ENCODE peak calls at places on chromosome 15, in ten cellular contexts. H, Y, P, G, V, W, E, M, C and S are unnamed samples.

GRCh38 chr15:65918936-65919335 is 49.6 kb downstream of the RAB11A start:
- DNase-seq in H (no peak), Y (no peak), P (no peak), G (no peak), V (no peak), W (no peak), E (no peak), M (no peak), C (no peak), S (no peak)

GRCh38 chr15:62854420-62855084 is 188.0 kb upstream of the TPM1 start:
- DNase-seq in H (peak; percentile 40), Y (no peak), P (no peak), G (no peak), V (no peak), W (no peak), E (no peak), M (no peak), C (no peak), S (no peak)

GRCh38 chr15:33810083-33810595 is 158.2 kb upstream of the CHRM5 start:
- DNase-seq in H (no peak), Y (no peak), P (peak; percentile 16), G (no peak), V (no peak), W (no peak), E (no peak), M (no peak), C (no peak), S (no peak)

GRCh38 chr15:101490408-101490891 is 943 bp upstream of the PCSK6 start:
- DNase-seq in H (no peak), Y (no peak), P (no peak), G (no peak), V (no peak), W (no peak), E (no peak), M (no peak), C (no peak), S (no peak)

GRCh38 chr15:101578443-101578894 is 73.7 kb downstream of the TM2D3 start:
- DNase-seq in H (peak; percentile 50), Y (no peak), P (no peak), G (peak; percentile 18), V (peak; percentile 63), W (no peak), E (peak; percentile 33), M (no peak), C (peak; percentile 41), S (no peak)

GRCh38 chr15:96695426-96695825 is 364.9 kb downstream of the NR2F2 start:
- DNase-seq in H (no peak), Y (no peak), P (no peak), G (no peak), V (no peak), W (no peak), E (no peak), M (no peak), C (no peak), S (no peak)

GRCh38 chr15:71753346-71753745 is 57.0 kb upstream of the NR2E3 start:
- DNase-seq in H (no peak), Y (no peak), P (peak; percentile 48), G (no peak), V (no peak), W (peak; percentile 9), E (peak; percentile 21), M (no peak), C (no peak), S (no peak)

GRCh38 chr15:66778716-66779115 is 76.7 kb downstream of the SMAD6 start:
- DNase-seq in H (no peak), Y (no peak), P (no peak), G (no peak), V (no peak), W (no peak), E (no peak), M (no peak), C (no peak), S (no peak)

GRCh38 chr15:36430721-36431265 is 148.6 kb upstream of the CDIN1 start:
- DNase-seq in H (no peak), Y (no peak), P (peak; percentile 34), G (no peak), V (no peak), W (no peak), E (no peak), M (no peak), C (no peak), S (no peak)

GRCh38 chr15:58472821-58473581 is 41.2 kb downstream of the LIPC start:
- DNase-seq in H (no peak), Y (no peak), P (peak; percentile 53), G (no peak), V (no peak), W (no peak), E (peak; percentile 44), M (peak; percentile 20), C (no peak), S (no peak)

GRCh38 chr15:80186066-80186465 is 33.3 kb downstream of the FAH start:
- DNase-seq in H (no peak), Y (no peak), P (no peak), G (no peak), V (no peak), W (no peak), E (no peak), M (no peak), C (no peak), S (no peak)

GRCh38 chr15:80185152-80185551 is 32.4 kb downstream of the FAH start:
- DNase-seq in H (no peak), Y (no peak), P (no peak), G (no peak), V (no peak), W (no peak), E (no peak), M (no peak), C (no peak), S (no peak)

GRCh38 chr15:80183291-80183690 is 30.5 kb downstream of the FAH start:
- DNase-seq in H (no peak), Y (no peak), P (no peak), G (no peak), V (no peak), W (no peak), E (no peak), M (no peak), C (no peak), S (no peak)

GRCh38 chr15:80182611-80183210 is 29.9 kb downstream of the FAH start:
- DNase-seq in H (no peak), Y (no peak), P (peak; percentile 89), G (no peak), V (no peak), W (peak; percentile 50), E (peak; percentile 81), M (no peak), C (no peak), S (no peak)

DNA sequence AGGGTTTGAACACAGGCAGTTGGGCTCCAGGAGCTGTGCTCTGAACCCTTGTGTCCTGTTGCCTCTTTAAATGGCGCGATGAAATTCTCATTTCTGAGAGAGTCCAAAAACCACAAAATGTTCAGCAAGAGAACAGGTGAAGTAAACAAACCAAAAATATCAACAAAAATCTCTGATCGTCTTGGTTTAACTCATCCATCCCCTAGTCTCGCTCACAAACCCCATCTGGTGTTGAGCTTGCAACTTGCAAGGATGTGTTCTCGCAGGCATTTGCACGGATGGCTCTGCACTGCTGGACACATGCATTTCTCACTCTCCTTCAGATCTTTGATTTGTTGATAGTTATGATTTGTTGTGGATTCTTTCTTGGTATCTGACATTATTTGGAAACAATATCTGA is 31.1 kb downstream of the FAH start:
- DNase-seq in H (no peak), Y (no peak), P (peak; percentile 13), G (peak; percentile 20), V (no peak), W (no peak), E (peak; percentile 20), M (no peak), C (no peak), S (no peak)
- TF ChIP-seq CTCF in H (peak; percentile 18), Y (no peak), P (no peak), G (peak; percentile 45), V (no peak), W (peak; percentile 49), E (peak; percentile 20), M (no peak), C (no peak), S (no peak)

GRCh38 chr15:26892678-26893077 is 25.8 kb downstream of the GABRA5 start:
- DNase-seq in H (no peak), Y (no peak), P (no peak), G (no peak), V (no peak), W (no peak), E (no peak), M (no peak), C (no peak), S (no peak)
- TF ChIP-seq CTCF in H (no peak), Y (no peak), P (no peak), G (no peak), V (no peak), W (no peak), E (no peak), M (no peak), C (no peak), S (no peak)

GRCh38 chr15:75202251-75203016 is 752 bp downstream of the C15orf39 start:
- DNase-seq in H (peak; percentile 38), Y (peak; percentile 91), P (peak; percentile 86), G (peak; percentile 35), V (peak; percentile 81), W (peak; percentile 48), E (peak; percentile 76), M (peak; percentile 75), C (peak; percentile 77), S (peak; percentile 77)
- TF ChIP-seq CTCF in H (no peak), Y (no peak), P (no peak), G (peak; percentile 37), V (peak; percentile 6), W (peak; percentile 3), E (no peak), M (peak; percentile 73), C (no peak), S (no peak)

GRCh38 chr15:50235794-50236193 is 29.7 kb downstream of the HDC start:
- DNase-seq in H (no peak), Y (no peak), P (peak; percentile 22), G (no peak), V (no peak), W (peak; percentile 38), E (peak; percentile 24), M (no peak), C (no peak), S (no peak)

GRCh38 chr15:50233192-50233736 is 32.3 kb downstream of the HDC start:
- DNase-seq in H (no peak), Y (no peak), P (no peak), G (no peak), V (no peak), W (no peak), E (no peak), M (no peak), C (no peak), S (no peak)

GRCh38 chr15:50236433-50236832 is 29.1 kb downstream of the HDC start:
- DNase-seq in H (no peak), Y (no peak), P (no peak), G (no peak), V (no peak), W (no peak), E (no peak), M (no peak), C (no peak), S (no peak)

GRCh38 chr15:50232791-50233190 is 32.7 kb downstream of the HDC start:
- DNase-seq in H (no peak), Y (no peak), P (no peak), G (no peak), V (no peak), W (no peak), E (no peak), M (no peak), C (no peak), S (no peak)

DNA sequence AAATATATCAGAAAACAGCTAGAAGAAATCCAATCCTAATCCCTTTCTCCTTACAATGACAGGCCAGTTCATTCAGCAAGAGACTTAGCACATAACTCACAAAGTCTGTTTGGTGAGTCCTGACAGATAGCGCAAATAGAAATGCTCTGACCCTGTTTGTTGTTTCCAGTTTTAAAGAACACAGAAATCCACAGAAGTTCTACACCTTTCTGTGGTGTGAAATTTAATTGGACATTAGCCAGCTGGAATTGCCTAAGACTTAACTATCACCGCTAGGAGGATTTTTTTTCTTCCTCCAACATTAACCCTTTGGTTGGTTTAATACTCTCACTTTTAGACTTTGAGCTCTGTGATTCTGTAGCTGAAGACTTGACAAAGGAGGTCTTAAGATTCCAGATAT is 30.8 kb downstream of the HDC start:
- DNase-seq in H (no peak), Y (no peak), P (no peak), G (no peak), V (no peak), W (no peak), E (no peak), M (no peak), C (no peak), S (no peak)
- TF ChIP-seq CTCF in H (no peak), Y (no peak), P (no peak), G (no peak), V (no peak), W (no peak), E (no peak), M (no peak), C (no peak), S (no peak)